ENCODE peak calls at places on chromosomes 6 and 20, in five cellular contexts. One of them, this sample, is unnamed.

GRCh38 chr20:14208956-14209355 is 128.5 kb downstream of the FLRT3 start:
- DNase-seq in stomach: no peak
- DNase-seq in WTC11: no peak
- DNase-seq in PC-9: no peak
- DNase-seq in nephron progenitor cell: no peak
- DNase-seq in this sample: no peak

GRCh38 chr6:46269447-46270229 is 98.9 kb upstream of the ENPP5 start:
- DNase-seq in PC-9: no peak
- DNase-seq in WTC11: no peak
- DNase-seq in stomach: no peak
- DNase-seq in nephron progenitor cell: no peak
- DNase-seq in this sample: no peak

GRCh38 chr6:55866110-55866509 is 9.3 kb downstream of the BMP5 start:
- DNase-seq in WTC11: no peak
- DNase-seq in PC-9: peak
- DNase-seq in stomach: no peak
- DNase-seq in nephron progenitor cell: no peak
- DNase-seq in this sample: no peak

GRCh38 chr6:111430605-111431378 is 52.2 kb downstream of the REV3L start:
- DNase-seq in WTC11: no peak
- DNase-seq in nephron progenitor cell: no peak
- DNase-seq in PC-9: no peak
- DNase-seq in stomach: no peak
- DNase-seq in this sample: no peak

GRCh38 chr20:10540636-10541493 is 105.8 kb downstream of the SLX4IP start:
- DNase-seq in stomach: no peak
- DNase-seq in PC-9: peak
- DNase-seq in WTC11: no peak
- DNase-seq in nephron progenitor cell: no peak
- DNase-seq in this sample: no peak

GRCh38 chr20:63659370-63659769 is 1.3 kb downstream of the RTEL1 start:
- DNase-seq in PC-9: no peak
- DNase-seq in nephron progenitor cell: no peak
- DNase-seq in WTC11: no peak
- DNase-seq in stomach: no peak
- DNase-seq in this sample: no peak

GRCh38 chr6:73451166-73452106 is 661 bp downstream of the CGAS start:
- DNase-seq in stomach: peak
- DNase-seq in WTC11: peak
- DNase-seq in nephron progenitor cell: peak
- DNase-seq in PC-9: peak
- DNase-seq in this sample: peak

GRCh38 chr6:7166410-7167293 is 58.9 kb downstream of the RREB1 start:
- DNase-seq in WTC11: no peak
- DNase-seq in PC-9: no peak
- DNase-seq in stomach: no peak
- DNase-seq in nephron progenitor cell: no peak
- DNase-seq in this sample: no peak

GRCh38 chr6:65649392-65649791 is 57.6 kb downstream of the EYS start:
- DNase-seq in PC-9: no peak
- DNase-seq in stomach: no peak
- DNase-seq in nephron progenitor cell: no peak
- DNase-seq in WTC11: no peak
- DNase-seq in this sample: no peak

GRCh38 chr6:64539917-64540316 is 904.3 kb downstream of the PHF3 start:
- DNase-seq in stomach: no peak
- DNase-seq in WTC11: no peak
- DNase-seq in PC-9: no peak
- DNase-seq in nephron progenitor cell: no peak
- DNase-seq in this sample: no peak

GRCh38 chr20:910840-911770 is 5.0 kb downstream of the ANGPT4 start:
- DNase-seq in stomach: no peak
- DNase-seq in PC-9: no peak
- DNase-seq in WTC11: no peak
- DNase-seq in nephron progenitor cell: no peak
- DNase-seq in this sample: no peak

DNA sequence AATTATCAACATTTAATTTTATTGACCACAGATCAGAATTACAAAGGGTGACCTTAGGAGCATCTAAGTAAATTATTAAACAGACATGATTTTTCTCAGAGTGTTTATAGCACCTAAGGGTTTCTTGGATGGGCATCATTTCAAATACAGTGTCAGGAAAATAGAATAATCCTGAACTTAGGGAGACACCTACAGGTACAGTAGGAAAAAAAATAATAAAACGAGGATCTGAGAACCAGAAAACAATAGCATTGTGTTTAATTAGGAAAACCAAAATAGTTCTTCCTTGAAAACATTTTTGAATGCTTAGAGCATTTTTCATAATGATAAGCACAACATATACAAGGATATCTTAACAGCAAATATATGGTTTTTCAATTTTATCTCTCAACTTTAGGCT is 39.2 kb downstream of the MMUT start:
- DNase-seq in stomach: no peak
- DNase-seq in WTC11: no peak
- DNase-seq in nephron progenitor cell: no peak
- DNase-seq in PC-9: no peak
- DNase-seq in this sample: no peak
- TF ChIP-seq CTCF in stomach: no peak
- TF ChIP-seq CTCF in WTC11: no peak
- TF ChIP-seq CTCF in nephron progenitor cell: no peak
- TF ChIP-seq CTCF in PC-9: peak
- TF ChIP-seq CTCF in this sample: no peak

DNA sequence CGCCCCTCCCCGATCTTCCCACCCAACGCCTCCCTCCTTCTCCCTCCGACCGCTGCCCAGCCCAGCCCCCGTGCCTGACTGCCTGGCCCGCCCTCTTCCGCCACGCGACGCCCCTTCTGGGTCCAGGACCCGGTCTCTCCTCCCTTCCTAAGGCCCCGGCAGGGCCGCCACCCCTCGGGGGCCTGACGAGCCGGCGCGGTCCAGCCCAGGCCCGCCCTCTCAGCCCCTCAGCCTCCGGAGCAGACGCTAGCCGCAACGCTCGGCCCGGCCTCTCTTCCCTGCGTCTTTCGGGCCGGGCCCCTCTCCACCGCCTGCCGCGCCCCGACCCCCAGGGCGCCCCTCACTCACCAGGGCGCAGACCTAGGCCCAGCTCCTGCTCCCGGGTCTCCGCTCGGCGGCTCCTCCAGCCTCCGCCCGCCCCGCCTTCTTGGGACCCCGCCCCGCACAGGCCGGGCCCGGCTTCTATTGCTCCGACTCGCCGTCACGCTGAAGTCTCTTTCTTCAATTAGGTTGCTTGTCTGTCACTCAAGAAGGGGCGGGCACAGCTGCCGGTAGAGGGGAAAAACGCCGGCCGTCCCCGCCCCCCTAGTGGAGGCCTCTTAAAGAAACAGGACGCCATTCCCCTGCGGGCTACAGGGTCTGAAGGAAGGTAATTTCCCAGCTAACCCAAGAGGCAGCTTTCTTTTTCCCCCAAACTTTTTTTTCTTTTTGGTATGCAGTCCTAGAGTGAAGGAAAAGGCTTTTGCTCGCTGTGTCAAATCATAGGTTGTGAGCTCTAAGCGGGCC is at the start of gene ELMO2:
- DNase-seq in nephron progenitor cell: peak
- DNase-seq in PC-9: peak
- DNase-seq in WTC11: peak
- DNase-seq in stomach: peak
- DNase-seq in this sample: peak
- TF ChIP-seq CTCF in nephron progenitor cell: no peak
- TF ChIP-seq CTCF in PC-9: peak
- TF ChIP-seq CTCF in WTC11: no peak
- TF ChIP-seq CTCF in stomach: no peak
- TF ChIP-seq CTCF in this sample: peak

DNA sequence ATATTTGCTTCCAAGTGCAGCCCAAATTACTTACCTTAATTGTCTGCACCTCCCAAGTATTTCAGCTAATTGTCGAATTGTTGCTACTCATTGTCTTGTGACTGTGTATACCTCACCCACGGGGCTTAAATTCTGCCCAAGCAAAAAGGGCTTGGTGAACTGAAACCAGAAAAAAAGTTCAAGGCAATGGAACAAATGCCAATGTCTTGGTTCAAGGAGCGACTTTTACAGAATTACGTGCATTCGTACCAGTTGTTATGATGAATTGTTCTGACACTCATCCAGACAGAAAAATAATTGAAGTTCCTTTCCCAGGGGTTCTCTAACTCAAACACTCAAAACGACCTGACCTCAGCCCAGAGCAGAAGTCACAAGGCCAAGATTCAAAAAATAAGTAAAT is 13.9 kb upstream of the PXDC1 start:
- DNase-seq in PC-9: no peak
- DNase-seq in WTC11: no peak
- DNase-seq in nephron progenitor cell: no peak
- DNase-seq in stomach: no peak
- DNase-seq in this sample: no peak
- TF ChIP-seq CTCF in PC-9: no peak
- TF ChIP-seq CTCF in WTC11: no peak
- TF ChIP-seq CTCF in nephron progenitor cell: no peak
- TF ChIP-seq CTCF in stomach: no peak
- TF ChIP-seq CTCF in this sample: no peak

GRCh38 chr6:152474341-152474740 is 162.8 kb downstream of the SYNE1 start:
- DNase-seq in nephron progenitor cell: no peak
- DNase-seq in stomach: no peak
- DNase-seq in PC-9: no peak
- DNase-seq in WTC11: no peak
- DNase-seq in this sample: no peak

GRCh38 chr6:152472325-152472724 is 164.8 kb downstream of the SYNE1 start:
- DNase-seq in PC-9: no peak
- DNase-seq in WTC11: no peak
- DNase-seq in nephron progenitor cell: no peak
- DNase-seq in stomach: no peak
- DNase-seq in this sample: no peak

GRCh38 chr6:152471459-152472070 is 165.6 kb downstream of the SYNE1 start:
- DNase-seq in PC-9: no peak
- DNase-seq in WTC11: no peak
- DNase-seq in stomach: no peak
- DNase-seq in nephron progenitor cell: peak
- DNase-seq in this sample: no peak
- TF ChIP-seq CTCF in PC-9: no peak
- TF ChIP-seq CTCF in WTC11: no peak
- TF ChIP-seq CTCF in stomach: no peak
- TF ChIP-seq CTCF in nephron progenitor cell: no peak
- TF ChIP-seq CTCF in this sample: no peak

DNA sequence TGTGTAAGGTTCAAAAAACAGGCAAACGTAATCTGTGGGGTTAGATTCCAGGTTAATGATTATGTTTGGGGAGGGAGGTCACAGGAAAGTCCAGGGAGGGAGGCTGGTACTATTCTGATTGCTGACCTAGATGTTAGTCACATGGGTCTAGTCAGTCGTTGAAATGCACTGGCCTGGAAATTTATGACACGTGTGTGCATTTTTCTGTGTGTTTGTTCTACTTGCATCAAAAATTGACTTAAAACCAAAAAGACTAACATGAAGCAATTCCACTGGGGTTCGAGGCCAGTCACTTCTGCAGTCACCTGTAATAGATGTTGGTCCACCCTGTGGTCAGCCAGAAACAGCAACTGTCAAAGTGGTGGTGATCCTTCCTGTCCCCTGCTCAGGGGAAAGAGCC is 104.2 kb upstream of the MLN start:
- DNase-seq in nephron progenitor cell: no peak
- DNase-seq in WTC11: no peak
- DNase-seq in PC-9: no peak
- DNase-seq in stomach: no peak
- DNase-seq in this sample: no peak
- TF ChIP-seq CTCF in nephron progenitor cell: no peak
- TF ChIP-seq CTCF in WTC11: no peak
- TF ChIP-seq CTCF in PC-9: no peak
- TF ChIP-seq CTCF in stomach: no peak
- TF ChIP-seq CTCF in this sample: no peak

DNA sequence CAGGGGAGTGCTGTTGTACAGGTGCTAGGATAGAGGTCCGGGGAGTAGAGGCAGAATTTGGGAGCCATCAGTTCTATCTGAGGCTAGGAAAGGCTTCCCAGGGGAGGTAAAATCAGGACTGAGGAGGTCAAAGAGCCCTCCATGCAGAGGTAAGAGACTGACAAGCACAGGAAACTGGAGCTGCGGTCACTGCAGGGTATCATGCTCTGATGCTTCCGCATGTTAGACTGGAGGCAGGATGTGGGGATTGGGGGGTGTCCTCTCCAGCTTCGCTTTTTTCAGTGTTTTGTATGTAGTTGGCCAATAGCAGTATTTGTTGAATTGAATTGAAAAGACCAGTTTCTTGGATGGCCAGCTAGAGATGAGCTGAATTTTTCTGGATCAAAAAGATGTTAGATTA is 87.8 kb downstream of the SLC22A3 start:
- DNase-seq in WTC11: no peak
- DNase-seq in stomach: no peak
- DNase-seq in nephron progenitor cell: no peak
- DNase-seq in PC-9: no peak
- DNase-seq in this sample: no peak
- TF ChIP-seq CTCF in WTC11: no peak
- TF ChIP-seq CTCF in stomach: no peak
- TF ChIP-seq CTCF in nephron progenitor cell: no peak
- TF ChIP-seq CTCF in PC-9: no peak
- TF ChIP-seq CTCF in this sample: no peak

GRCh38 chr20:37899105-37900045 is 3.6 kb upstream of the VSTM2L start:
- DNase-seq in stomach: no peak
- DNase-seq in nephron progenitor cell: no peak
- DNase-seq in PC-9: no peak
- DNase-seq in WTC11: no peak
- DNase-seq in this sample: no peak

GRCh38 chr20:37893566-37894241 is 9.2 kb upstream of the VSTM2L start:
- DNase-seq in stomach: no peak
- DNase-seq in WTC11: no peak
- DNase-seq in PC-9: no peak
- DNase-seq in nephron progenitor cell: no peak
- DNase-seq in this sample: no peak

GRCh38 chr20:37898301-37899104 is 4.4 kb upstream of the VSTM2L start:
- DNase-seq in WTC11: no peak
- DNase-seq in stomach: no peak
- DNase-seq in nephron progenitor cell: no peak
- DNase-seq in PC-9: no peak
- DNase-seq in this sample: no peak

GRCh38 chr20:37894454-37894853 is 8.5 kb upstream of the VSTM2L start:
- DNase-seq in WTC11: no peak
- DNase-seq in stomach: no peak
- DNase-seq in nephron progenitor cell: no peak
- DNase-seq in PC-9: no peak
- DNase-seq in this sample: no peak

DNA sequence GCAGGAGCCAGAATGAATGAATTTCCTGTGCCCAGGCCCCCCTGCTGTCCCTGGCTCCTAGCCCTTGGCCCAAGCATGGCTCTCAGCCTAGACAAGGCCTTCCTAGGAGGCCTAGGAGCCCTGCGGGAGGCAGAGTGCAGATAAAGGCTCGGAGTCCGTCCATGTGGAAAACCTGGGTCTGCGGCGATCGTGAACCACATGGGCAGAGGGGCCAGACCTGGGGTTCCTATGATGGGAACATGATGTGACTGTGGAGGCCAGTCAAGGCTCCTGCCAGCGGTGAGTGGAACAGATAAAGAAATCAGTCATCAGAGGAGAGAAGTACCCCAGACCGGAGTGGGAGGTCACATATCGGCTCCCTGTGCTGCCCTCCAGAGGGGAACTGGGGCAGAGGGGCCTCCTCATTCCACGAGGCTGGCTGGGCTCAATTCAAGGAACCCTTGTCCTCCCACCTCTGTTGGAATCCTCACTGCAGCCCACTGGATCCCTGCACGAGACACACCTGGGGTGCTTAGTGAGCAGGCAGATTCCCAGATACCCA is 5.8 kb upstream of the VSTM2L start:
- DNase-seq in stomach: no peak
- DNase-seq in PC-9: no peak
- DNase-seq in WTC11: peak
- DNase-seq in nephron progenitor cell: peak
- DNase-seq in this sample: peak
- TF ChIP-seq CTCF in stomach: no peak
- TF ChIP-seq CTCF in PC-9: no peak
- TF ChIP-seq CTCF in WTC11: no peak
- TF ChIP-seq CTCF in nephron progenitor cell: peak
- TF ChIP-seq CTCF in this sample: peak

This sample was measured in endothelial cell.